ENCODE peak calls at places on chromosomes 11 and 22, in four cellular contexts. M is left ventricle myocardium inferior; V is CD4-positive, alpha-beta memory T cell; F is right cardiac atrium. I is an unnamed sample.

GRCh38 chr22:23137905-23138520 is 3.8 kb downstream of the RSPH14 start:
- DNase-seq in F (no peak), M (no peak), V (peak; percentile 73), I (no peak)

GRCh38 chr11:48062649-48063048 is 82.3 kb downstream of the PTPRJ start:
- DNase-seq in F (no peak), V (no peak), M (no peak), I (no peak)

GRCh38 chr22:19478466-19479357 is at the start of gene UFD1:
- DNase-seq in F (peak; percentile 89), M (peak; percentile 85), V (peak; percentile 86), I (peak; percentile 89)

GRCh38 chr11:16979708-16980622 is 34.2 kb downstream of the PLEKHA7 start:
- DNase-seq in F (no peak), V (no peak), M (no peak), I (no peak)

GRCh38 chr11:69360606-69361005 is 66.7 kb downstream of the MYEOV start:
- DNase-seq in M (no peak), F (no peak), V (no peak), I (no peak)

GRCh38 chr11:119474682-119475596 is 52.0 kb upstream of the THY1 start:
- DNase-seq in M (peak; percentile 46), V (peak; percentile 43), F (peak; percentile 56), I (peak; percentile 51)

GRCh38 chr11:88175004-88175706 is at the start of gene RAB38:
- DNase-seq in V (no peak), M (peak; percentile 20), F (peak; percentile 35), I (peak; percentile 76)

GRCh38 chr11:83454674-83455073 is 168.5 kb upstream of the CCDC90B start:
- DNase-seq in V (no peak), M (no peak), F (no peak), I (no peak)

GRCh38 chr11:12678092-12678491 is 3.9 kb downstream of the TEAD1 start:
- DNase-seq in F (no peak), V (no peak), M (no peak), I (no peak)

GRCh38 chr22:41446057-41446501 is 522 bp downstream of the TOB2 start:
- DNase-seq in F (peak; percentile 44), V (peak; percentile 1), M (peak; percentile 43), I (no peak)

DNA sequence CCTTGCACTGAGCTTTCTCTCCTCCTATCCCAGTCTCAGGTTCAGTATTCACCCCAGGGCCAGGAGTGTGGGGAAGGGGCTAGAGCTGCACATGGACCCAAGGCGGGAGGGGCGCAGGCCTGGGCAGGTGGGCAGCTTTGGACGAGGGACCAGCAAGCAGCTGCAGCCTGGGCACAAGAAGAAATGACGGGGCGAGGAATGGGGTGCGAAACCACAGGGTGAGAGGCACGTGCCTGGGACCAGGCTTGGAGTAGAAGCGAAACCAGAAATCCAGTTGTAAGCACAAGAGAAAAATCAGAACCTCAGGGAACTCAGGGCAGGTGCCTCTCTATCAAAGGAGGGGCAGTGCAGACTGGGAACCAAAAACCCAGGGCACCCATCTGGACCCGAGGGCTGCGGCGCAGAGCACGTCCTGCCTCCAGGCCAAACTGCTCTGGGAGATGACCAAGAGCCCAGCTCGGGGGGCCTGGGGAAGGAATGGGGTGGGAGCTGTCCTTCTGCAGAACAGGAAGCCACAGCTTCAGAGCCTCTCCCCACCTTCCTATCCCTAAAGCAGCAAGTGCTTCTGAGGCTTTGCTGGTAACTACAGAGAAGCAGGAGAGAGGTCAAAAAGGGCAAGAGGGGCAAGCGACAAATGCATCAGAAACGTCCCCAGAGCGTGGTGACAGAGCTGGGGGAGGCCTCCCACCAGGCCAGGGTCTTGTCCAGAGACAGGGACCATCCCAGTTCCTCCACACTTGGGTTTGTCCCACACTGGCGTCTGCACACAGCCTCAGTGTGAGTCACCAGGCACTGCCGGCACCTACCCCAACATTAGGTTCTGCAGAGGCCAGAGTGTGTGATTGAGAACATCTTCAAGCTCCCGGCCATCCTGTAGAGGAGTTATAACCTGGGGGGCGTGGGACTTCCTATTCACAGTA is 18.3 kb upstream of the TMPRSS4 start:
- DNase-seq in M (no peak), V (no peak), F (no peak), I (no peak)
- H3K4me1 ChIP-seq in M (peaks cover 18% of the 10 kb centered on the region), V (peaks cover 1% of the 10 kb centered on the region), F (no peaks in the 10 kb centered on the region), I (no peaks in the 10 kb centered on the region)

DNA sequence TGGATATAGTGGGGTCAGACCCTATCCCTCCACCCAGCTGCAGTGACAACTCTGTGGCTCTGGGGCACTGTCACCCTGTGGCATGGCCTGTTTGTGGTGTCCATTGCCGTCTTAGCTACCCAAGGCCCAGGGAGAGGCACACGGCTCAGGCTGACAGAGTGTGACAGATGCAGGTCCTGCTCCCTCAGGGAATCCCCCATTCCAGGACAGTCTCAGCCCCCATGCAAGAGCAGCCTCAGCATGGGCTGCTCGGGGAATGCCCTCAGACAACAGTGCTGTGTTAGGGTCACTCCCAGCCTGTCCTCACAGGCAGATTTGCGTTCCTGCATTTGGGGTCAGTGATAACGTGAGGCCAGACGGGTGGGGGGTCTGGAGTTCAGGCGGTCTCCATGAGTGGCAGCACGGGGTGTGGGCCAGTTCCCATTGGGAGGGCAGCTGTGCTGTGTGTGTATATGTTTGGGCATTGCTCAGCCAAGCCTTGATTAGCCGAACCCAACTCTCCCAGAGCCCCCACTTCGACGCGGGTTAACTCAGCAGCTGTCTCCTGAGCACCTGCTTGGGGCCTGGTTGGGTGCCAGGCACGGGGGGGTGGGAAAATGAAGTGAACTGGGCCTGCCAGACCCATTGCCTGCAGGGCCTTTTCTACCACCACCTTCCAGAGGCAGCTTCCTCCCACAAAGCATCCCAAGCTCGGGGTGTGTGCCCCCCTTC is 5.3 kb upstream of the KCNQ1OT1 start:
- DNase-seq in V (no peak), F (peak; percentile 6), M (no peak), I (no peak)
- H3K4me1 ChIP-seq in V (no peaks in the 10 kb centered on the region), F (no peaks in the 10 kb centered on the region), M (peaks cover 24% of the 10 kb centered on the region), I (no peaks in the 10 kb centered on the region)

GRCh38 chr22:42939451-42939881 is 75.5 kb downstream of the PACSIN2 start:
- DNase-seq in F (no peak), V (no peak), M (no peak), I (no peak)
- H3K4me1 ChIP-seq in F (peaks cover 35% of the 10 kb centered on the region), V (peaks cover 27% of the 10 kb centered on the region), M (peaks cover 91% of the 10 kb centered on the region), I (no peaks in the 10 kb centered on the region)

GRCh38 chr11:57648791-57649735 is 649 bp downstream of the YPEL4 start:
- DNase-seq in F (no peak), M (no peak), V (no peak), I (peak; percentile 46)
- H3K4me1 ChIP-seq in F (peaks cover 18% of the 10 kb centered on the region), M (peaks cover 57% of the 10 kb centered on the region), V (peaks cover 22% of the 10 kb centered on the region), I (peaks cover 5% of the 10 kb centered on the region)

GRCh38 chr22:25364281-25364680 is 144.8 kb downstream of the CRYBB2 start:
- DNase-seq in F (no peak), V (no peak), M (no peak), I (no peak)
- H3K4me1 ChIP-seq in F (peaks cover 2% of the 10 kb centered on the region), V (no peaks in the 10 kb centered on the region), M (peaks cover 67% of the 10 kb centered on the region), I (no peaks in the 10 kb centered on the region)

I was measured in HAP-1.